ENCODE peak calls at places on chromosomes 13 and 19, in seven cellular contexts. R is CD4-positive, alpha-beta T cell; D is non-pigmented ciliary epithelial cell; B is Right ventricle myocardium superior; X is GDM1; Z is tibial artery; Y is brain microvascular endothelial cell. C is an unnamed sample.

GRCh38 chr13:98599502-98600328 is 22.8 kb upstream of the STK24 start:
- DNase-seq in R (no peak), D (no peak), B (no peak), X (no peak), Z (no peak), Y (no peak), C (no peak)

GRCh38 chr19:55632463-55632834 is 8.1 kb upstream of the ZNF784 start:
- DNase-seq in R (peak; percentile 62), D (peak; percentile 91), B (peak; percentile 42), X (peak; percentile 86), Z (peak; percentile 86), Y (peak; percentile 94), C (no peak)

GRCh38 chr13:31598990-31599389 is 140.3 kb upstream of the RXFP2 start:
- DNase-seq in R (no peak), D (no peak), B (no peak), X (no peak), Z (no peak), Y (no peak), C (no peak)

GRCh38 chr13:21001471-21001870 is 59.9 kb downstream of the LATS2 start:
- DNase-seq in R (no peak), D (no peak), B (no peak), X (no peak), Z (peak; percentile 17), Y (no peak), C (no peak)

GRCh38 chr13:113657851-113658741 is at the start of gene ATP4B:
- DNase-seq in R (no peak), D (no peak), B (peak; percentile 20), X (no peak), Z (peak; percentile 55), Y (no peak), C (no peak)

GRCh38 chr19:23787106-23787505 is 28.4 kb upstream of the ZNF681 start:
- DNase-seq in R (no peak), D (no peak), B (no peak), X (no peak), Z (no peak), Y (peak; percentile 7), C (no peak)

GRCh38 chr19:5693195-5694166 is 3.4 kb downstream of the RPL36 start:
- DNase-seq in R (no peak), D (no peak), B (no peak), X (no peak), Z (no peak), Y (no peak), C (no peak)

GRCh38 chr13:62336507-62336906 is 920.9 kb upstream of the PCDH20 start:
- DNase-seq in R (no peak), D (no peak), B (no peak), X (no peak), Z (no peak), Y (no peak), C (no peak)

GRCh38 chr19:31231181-31231580 is 118.1 kb downstream of the TSHZ3 start:
- DNase-seq in R (no peak), D (no peak), B (no peak), X (no peak), Z (no peak), Y (no peak), C (no peak)

GRCh38 chr13:34748078-34748477 is 194.0 kb upstream of the NBEA start:
- DNase-seq in R (no peak), D (no peak), B (peak; percentile 52), X (no peak), Z (peak; percentile 64), Y (peak; percentile 13), C (no peak)

GRCh38 chr19:15115080-15115479 is 7.9 kb downstream of the SYDE1 start:
- DNase-seq in R (no peak), D (no peak), B (peak; percentile 94), X (no peak), Z (peak; percentile 87), Y (peak; percentile 35), C (no peak)

GRCh38 chr13:79018166-79018565 is 359.2 kb upstream of the OBI1 start:
- DNase-seq in R (no peak), D (no peak), B (no peak), X (no peak), Z (no peak), Y (no peak), C (no peak)

GRCh38 chr13:79497852-79498251 is 16.9 kb downstream of the NDFIP2 start:
- DNase-seq in R (no peak), D (no peak), B (no peak), X (no peak), Z (no peak), Y (no peak), C (no peak)

GRCh38 chr13:91758724-91759123 is 360.3 kb downstream of the GPC5 start:
- DNase-seq in R (no peak), D (no peak), B (no peak), X (no peak), Z (no peak), Y (no peak), C (no peak)

GRCh38 chr13:42485272-42485671 is 88.7 kb upstream of the TNFSF11 start:
- DNase-seq in R (no peak), D (no peak), B (no peak), X (no peak), Z (no peak), Y (no peak), C (no peak)

GRCh38 chr13:112218416-112218815 is 151.5 kb downstream of the SOX1 start:
- DNase-seq in R (no peak), D (no peak), B (no peak), X (no peak), Z (peak; percentile 9), Y (no peak), C (no peak)

GRCh38 chr13:60268203-60268555 is 104.5 kb upstream of the DIAPH3 start:
- DNase-seq in R (no peak), D (no peak), B (no peak), X (no peak), Z (no peak), Y (no peak), C (no peak)

GRCh38 chr19:4851551-4852290 is 15.7 kb downstream of the PLIN3 start:
- DNase-seq in R (peak; percentile 69), D (no peak), B (peak; percentile 88), X (peak; percentile 18), Z (peak; percentile 86), Y (peak; percentile 32), C (peak; percentile 73)

GRCh38 chr13:32001392-32001768 is 30.2 kb upstream of the FRY start:
- DNase-seq in R (no peak), D (no peak), B (peak; percentile 67), X (peak; percentile 31), Z (no peak), Y (peak; percentile 35), C (peak; percentile 75)

GRCh38 chr13:100212904-100213538 is 124.1 kb downstream of the PCCA start:
- DNase-seq in R (no peak), D (no peak), B (no peak), X (no peak), Z (no peak), Y (no peak), C (no peak)

GRCh38 chr13:107838592-107839161 is 376.7 kb downstream of the LIG4 start:
- DNase-seq in R (no peak), D (no peak), B (no peak), X (no peak), Z (no peak), Y (no peak), C (no peak)

GRCh38 chr19:39166571-39167391 is 30.0 kb upstream of the NCCRP1 start:
- DNase-seq in R (no peak), D (no peak), B (peak; percentile 79), X (no peak), Z (no peak), Y (no peak), C (no peak)

GRCh38 chr13:32208860-32209259 is 106.3 kb downstream of the ZAR1L start:
- DNase-seq in R (no peak), D (no peak), B (no peak), X (no peak), Z (peak; percentile 85), Y (peak; percentile 15), C (no peak)

GRCh38 chr13:28046981-28047380 is 53.4 kb downstream of the FLT3 start:
- DNase-seq in R (no peak), D (peak; percentile 30), B (no peak), X (no peak), Z (no peak), Y (peak; percentile 74), C (no peak)

GRCh38 chr13:89458456-89458855 is 1787.3 kb downstream of the SLITRK5 start:
- DNase-seq in R (no peak), D (no peak), B (no peak), X (no peak), Z (no peak), Y (no peak), C (no peak)

GRCh38 chr19:15436012-15436825 is 13.5 kb downstream of the WIZ start:
- DNase-seq in R (no peak), D (no peak), B (no peak), X (no peak), Z (no peak), Y (no peak), C (no peak)

GRCh38 chr19:49564616-49565045 is 15.7 kb downstream of the NOSIP start:
- DNase-seq in R (peak; percentile 40), D (no peak), B (no peak), X (no peak), Z (no peak), Y (no peak), C (no peak)

GRCh38 chr19:33904681-33905080 is 108.0 kb downstream of the KCTD15 start:
- DNase-seq in R (no peak), D (peak; percentile 5), B (no peak), X (no peak), Z (no peak), Y (peak; percentile 53), C (no peak)

GRCh38 chr13:105894711-105895110 is 640.8 kb downstream of the EFNB2 start:
- DNase-seq in R (no peak), D (no peak), B (no peak), X (no peak), Z (no peak), Y (no peak), C (no peak)

GRCh38 chr13:81171065-81171647 is 830.2 kb upstream of the SPRY2 start:
- DNase-seq in R (no peak), D (no peak), B (no peak), X (no peak), Z (no peak), Y (no peak), C (no peak)

GRCh38 chr19:1489463-1489971 is 633 bp downstream of the PCSK4 start:
- DNase-seq in R (no peak), D (no peak), B (no peak), X (no peak), Z (no peak), Y (no peak), C (no peak)

GRCh38 chr19:53868892-53869804 is 1.5 kb downstream of the MYADM start:
- DNase-seq in R (peak; percentile 87), D (no peak), B (peak; percentile 96), X (peak; percentile 92), Z (peak; percentile 96), Y (peak; percentile 94), C (peak; percentile 84)

GRCh38 chr13:99902657-99903056 is 68.9 kb downstream of the ZIC5 start:
- DNase-seq in R (no peak), D (no peak), B (no peak), X (no peak), Z (no peak), Y (no peak), C (no peak)

GRCh38 chr13:43369319-43369718 is 345.9 kb downstream of the DNAJC15 start:
- DNase-seq in R (no peak), D (no peak), B (no peak), X (no peak), Z (no peak), Y (no peak), C (no peak)

GRCh38 chr13:36297600-36298338 is at the start of gene CCDC169:
- DNase-seq in R (peak; percentile 57), D (no peak), B (peak; percentile 81), X (peak; percentile 81), Z (peak; percentile 84), Y (peak; percentile 48), C (no peak)

C was measured in GM19239.